ENCODE peak calls at places on chromosomes 12 and 14, in four cellular contexts. K, O, G and R are unnamed samples. For H3K79me2, the result is how much of the 10 kb centered on the place peaks cover.

GRCh38 chr12:122646568-122647220 is 56.5 kb downstream of the HCAR2 start:
- DNase-seq in K (peak), O (peak), G (peak), R (peak)

GRCh38 chr14:71264260-71264659 is 357.0 kb downstream of the PCNX1 start:
- DNase-seq in O (no peak), K (no peak), G (no peak), R (no peak)

GRCh38 chr12:32466986-32467711 is 67.8 kb downstream of the FGD4 start:
- DNase-seq in O (no peak), K (no peak), G (no peak), R (no peak)

GRCh38 chr12:22409071-22409951 is 74.8 kb upstream of the ST8SIA1 start:
- DNase-seq in G (no peak), O (no peak), K (no peak), R (peak)

GRCh38 chr14:55535521-55536207 is 44.3 kb upstream of the KTN1 start:
- DNase-seq in O (peak), K (peak), G (no peak), R (no peak)

GRCh38 chr14:89342049-89342448 is 75.0 kb downstream of the FOXN3 start:
- DNase-seq in O (no peak), G (no peak), K (no peak), R (no peak)

GRCh38 chr12:119770146-119770545 is 102.2 kb downstream of the PRKAB1 start:
- DNase-seq in K (no peak), O (no peak), G (no peak), R (peak)

GRCh38 chr14:85565862-85566296 is 35.9 kb downstream of the FLRT2 start:
- DNase-seq in O (peak), K (peak), G (no peak), R (peak)

GRCh38 chr14:45253754-45254300 is 825 bp upstream of the MIS18BP1 start:
- DNase-seq in K (peak), G (no peak), O (peak), R (peak)

GRCh38 chr12:122515275-122515674 is 11.5 kb downstream of the RSRC2 start:
- DNase-seq in G (no peak), O (no peak), K (no peak), R (no peak)

GRCh38 chr14:103398427-103399195 is 13.4 kb downstream of the MARK3 start:
- DNase-seq in G (no peak), O (no peak), K (peak), R (peak)

GRCh38 chr12:41287500-41287899 is 99.4 kb downstream of the PDZRN4 start:
- DNase-seq in O (no peak), G (no peak), K (no peak), R (no peak)

GRCh38 chr14:99982449-99983250 is 82.6 kb upstream of the EVL start:
- DNase-seq in G (peak), O (peak), K (peak), R (peak)

GRCh38 chr14:78927261-78927660 is 757.1 kb downstream of the NRXN3 start:
- DNase-seq in K (no peak), O (no peak), G (no peak), R (no peak)

GRCh38 chr14:67500981-67501380 is 12.5 kb upstream of the TMEM229B start:
- DNase-seq in G (no peak), K (no peak), O (no peak), R (no peak)

GRCh38 chr14:67502867-67503266 is 14.3 kb upstream of the TMEM229B start:
- DNase-seq in G (no peak), K (no peak), O (no peak), R (no peak)

GRCh38 chr14:67497716-67498115 is 9.2 kb upstream of the TMEM229B start:
- DNase-seq in O (no peak), K (no peak), G (no peak), R (no peak)

GRCh38 chr14:67505254-67505653 is 16.7 kb upstream of the TMEM229B start:
- DNase-seq in O (no peak), G (no peak), K (no peak), R (no peak)

GRCh38 chr14:67503331-67503730 is 14.8 kb upstream of the TMEM229B start:
- DNase-seq in O (no peak), K (no peak), G (no peak), R (no peak)
- H3K9ac ChIP-seq in O (no peak), K (no peak), G (no peak), R (no peak)

GRCh38 chr12:54356951-54357356 is 7.3 kb downstream of the GPR84 start:
- DNase-seq in K (no peak), G (no peak), O (no peak), R (no peak)
- H3K4me3 ChIP-seq in K (no peak), G (no peak), O (no peak), R (no peak)

GRCh38 chr14:68960123-68960522 is 19.0 kb downstream of the ACTN1 start:
- DNase-seq in K (no peak), O (no peak), G (no peak), R (no peak)
- H3K79me2 ChIP-seq in K (half or more), O (half or more), G (under half), R (half or more)

GRCh38 chr14:50676814-50677516 is 8.9 kb upstream of the SAV1 start:
- DNase-seq in G (no peak), K (no peak), O (no peak), R (no peak)

GRCh38 chr14:50677527-50678063 is 9.5 kb upstream of the SAV1 start:
- DNase-seq in K (peak), O (peak), G (no peak), R (peak)

GRCh38 chr14:50679674-50680073 is 11.6 kb upstream of the SAV1 start:
- DNase-seq in O (no peak), K (no peak), G (no peak), R (no peak)

GRCh38 chr14:50675597-50675996 is 7.5 kb upstream of the SAV1 start:
- DNase-seq in K (peak), O (no peak), G (no peak), R (peak)

DNA sequence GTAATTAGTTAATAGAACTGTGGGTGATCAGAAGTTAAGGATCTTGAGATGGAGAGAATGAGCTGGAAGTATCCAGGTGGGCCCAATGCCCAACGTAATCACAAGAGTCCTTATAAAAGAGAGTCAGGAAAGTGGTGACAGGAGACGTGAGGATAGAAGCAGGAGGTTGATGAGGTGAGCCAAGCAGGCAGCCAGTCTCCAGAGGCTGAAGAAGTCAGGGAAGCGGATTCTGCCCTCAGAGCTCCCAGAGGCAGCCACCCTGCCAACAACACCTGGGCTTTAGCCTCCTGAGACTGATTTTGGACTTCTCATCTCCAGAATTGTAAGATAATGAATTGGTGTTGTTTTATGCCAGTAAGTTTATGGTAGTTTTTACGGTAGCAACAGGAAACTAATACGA is 10.1 kb upstream of the SAV1 start:
- DNase-seq in K (no peak), G (no peak), O (no peak), R (peak)
- H3K9ac ChIP-seq in K (peak), G (no peak), O (peak), R (no peak)